ENCODE peak calls at places on chromosomes 2 and 18, in ten cellular contexts. One of them, this sample, is unnamed.

GRCh38 chr2:109144271-109144670 is 15.3 kb downstream of the SH3RF3 start:
- DNase-seq in A549: no peak
- DNase-seq in psoas muscle: no peak
- DNase-seq in IMR-90: no peak
- DNase-seq in pancreas: no peak
- DNase-seq in cardiac muscle cell: no peak
- DNase-seq in tibial nerve: no peak
- DNase-seq in esophagus squamous epithelium: no peak
- DNase-seq in ascending aorta: no peak
- DNase-seq in heart right ventricle: no peak
- DNase-seq in this sample: no peak

GRCh38 chr2:191167766-191168165 is 17.0 kb upstream of the STAT4 start:
- DNase-seq in A549: peak; percentile 46
- DNase-seq in psoas muscle: no peak
- DNase-seq in IMR-90: peak; percentile 67
- DNase-seq in pancreas: no peak
- DNase-seq in cardiac muscle cell: no peak
- DNase-seq in tibial nerve: peak; percentile 71
- DNase-seq in esophagus squamous epithelium: no peak
- DNase-seq in ascending aorta: no peak
- DNase-seq in heart right ventricle: peak; percentile 25
- DNase-seq in this sample: no peak

GRCh38 chr2:191701696-191702095 is 23.8 kb downstream of the NABP1 start:
- DNase-seq in A549: no peak
- DNase-seq in psoas muscle: no peak
- DNase-seq in IMR-90: no peak
- DNase-seq in pancreas: no peak
- DNase-seq in cardiac muscle cell: no peak
- DNase-seq in tibial nerve: no peak
- DNase-seq in esophagus squamous epithelium: no peak
- DNase-seq in ascending aorta: no peak
- DNase-seq in heart right ventricle: no peak
- DNase-seq in this sample: no peak

GRCh38 chr2:241933175-241933911 is 63.8 kb downstream of the RTP5 start:
- DNase-seq in A549: no peak
- DNase-seq in psoas muscle: no peak
- DNase-seq in IMR-90: no peak
- DNase-seq in pancreas: no peak
- DNase-seq in cardiac muscle cell: no peak
- DNase-seq in tibial nerve: peak; percentile 48
- DNase-seq in esophagus squamous epithelium: no peak
- DNase-seq in ascending aorta: no peak
- DNase-seq in heart right ventricle: no peak
- DNase-seq in this sample: no peak

GRCh38 chr2:149063177-149063576 is 24.7 kb downstream of the LYPD6B start:
- DNase-seq in A549: no peak
- DNase-seq in psoas muscle: no peak
- DNase-seq in IMR-90: no peak
- DNase-seq in pancreas: no peak
- DNase-seq in cardiac muscle cell: no peak
- DNase-seq in tibial nerve: no peak
- DNase-seq in esophagus squamous epithelium: no peak
- DNase-seq in ascending aorta: no peak
- DNase-seq in heart right ventricle: no peak
- DNase-seq in this sample: no peak

GRCh38 chr18:71020342-71021096 is 731.7 kb downstream of the SOCS6 start:
- DNase-seq in A549: no peak
- DNase-seq in psoas muscle: no peak
- DNase-seq in IMR-90: peak; percentile 50
- DNase-seq in pancreas: no peak
- DNase-seq in cardiac muscle cell: no peak
- DNase-seq in tibial nerve: no peak
- DNase-seq in esophagus squamous epithelium: no peak
- DNase-seq in ascending aorta: no peak
- DNase-seq in heart right ventricle: no peak
- DNase-seq in this sample: peak; percentile 12

GRCh38 chr2:195368530-195369216 is 288.4 kb upstream of the SLC39A10 start:
- DNase-seq in A549: no peak
- DNase-seq in psoas muscle: no peak
- DNase-seq in IMR-90: no peak
- DNase-seq in pancreas: no peak
- DNase-seq in cardiac muscle cell: no peak
- DNase-seq in tibial nerve: no peak
- DNase-seq in esophagus squamous epithelium: no peak
- DNase-seq in ascending aorta: no peak
- DNase-seq in heart right ventricle: no peak
- DNase-seq in this sample: no peak

GRCh38 chr2:147543056-147543455 is 301.8 kb upstream of the ACVR2A start:
- DNase-seq in A549: no peak
- DNase-seq in psoas muscle: no peak
- DNase-seq in IMR-90: peak; percentile 5
- DNase-seq in pancreas: no peak
- DNase-seq in cardiac muscle cell: no peak
- DNase-seq in tibial nerve: no peak
- DNase-seq in esophagus squamous epithelium: no peak
- DNase-seq in ascending aorta: no peak
- DNase-seq in heart right ventricle: no peak
- DNase-seq in this sample: no peak

GRCh38 chr2:48531141-48531648 is 1.2 kb downstream of the STON1 start:
- DNase-seq in A549: no peak
- DNase-seq in psoas muscle: no peak
- DNase-seq in IMR-90: peak; percentile 68
- DNase-seq in pancreas: no peak
- DNase-seq in cardiac muscle cell: peak; percentile 65
- DNase-seq in tibial nerve: no peak
- DNase-seq in esophagus squamous epithelium: no peak
- DNase-seq in ascending aorta: no peak
- DNase-seq in heart right ventricle: no peak
- DNase-seq in this sample: no peak

GRCh38 chr2:174012347-174013309 is 47.5 kb upstream of the SP3 start:
- DNase-seq in A549: no peak
- DNase-seq in psoas muscle: peak; percentile 89
- DNase-seq in IMR-90: no peak
- DNase-seq in pancreas: peak; percentile 61
- DNase-seq in cardiac muscle cell: no peak
- DNase-seq in tibial nerve: peak; percentile 72
- DNase-seq in esophagus squamous epithelium: peak; percentile 24
- DNase-seq in ascending aorta: no peak
- DNase-seq in heart right ventricle: peak; percentile 82
- DNase-seq in this sample: no peak

GRCh38 chr2:7015007-7015950 is 98.1 kb downstream of the RNF144A start:
- DNase-seq in A549: no peak
- DNase-seq in psoas muscle: no peak
- DNase-seq in IMR-90: no peak
- DNase-seq in pancreas: no peak
- DNase-seq in cardiac muscle cell: peak; percentile 66
- DNase-seq in tibial nerve: no peak
- DNase-seq in esophagus squamous epithelium: no peak
- DNase-seq in ascending aorta: no peak
- DNase-seq in heart right ventricle: no peak
- DNase-seq in this sample: no peak

GRCh38 chr2:108323619-108324018 is 34.9 kb downstream of the SULT1C2 start:
- DNase-seq in A549: no peak
- DNase-seq in psoas muscle: no peak
- DNase-seq in IMR-90: peak; percentile 79
- DNase-seq in pancreas: no peak
- DNase-seq in cardiac muscle cell: no peak
- DNase-seq in tibial nerve: no peak
- DNase-seq in esophagus squamous epithelium: no peak
- DNase-seq in ascending aorta: no peak
- DNase-seq in heart right ventricle: no peak
- DNase-seq in this sample: no peak

DNA sequence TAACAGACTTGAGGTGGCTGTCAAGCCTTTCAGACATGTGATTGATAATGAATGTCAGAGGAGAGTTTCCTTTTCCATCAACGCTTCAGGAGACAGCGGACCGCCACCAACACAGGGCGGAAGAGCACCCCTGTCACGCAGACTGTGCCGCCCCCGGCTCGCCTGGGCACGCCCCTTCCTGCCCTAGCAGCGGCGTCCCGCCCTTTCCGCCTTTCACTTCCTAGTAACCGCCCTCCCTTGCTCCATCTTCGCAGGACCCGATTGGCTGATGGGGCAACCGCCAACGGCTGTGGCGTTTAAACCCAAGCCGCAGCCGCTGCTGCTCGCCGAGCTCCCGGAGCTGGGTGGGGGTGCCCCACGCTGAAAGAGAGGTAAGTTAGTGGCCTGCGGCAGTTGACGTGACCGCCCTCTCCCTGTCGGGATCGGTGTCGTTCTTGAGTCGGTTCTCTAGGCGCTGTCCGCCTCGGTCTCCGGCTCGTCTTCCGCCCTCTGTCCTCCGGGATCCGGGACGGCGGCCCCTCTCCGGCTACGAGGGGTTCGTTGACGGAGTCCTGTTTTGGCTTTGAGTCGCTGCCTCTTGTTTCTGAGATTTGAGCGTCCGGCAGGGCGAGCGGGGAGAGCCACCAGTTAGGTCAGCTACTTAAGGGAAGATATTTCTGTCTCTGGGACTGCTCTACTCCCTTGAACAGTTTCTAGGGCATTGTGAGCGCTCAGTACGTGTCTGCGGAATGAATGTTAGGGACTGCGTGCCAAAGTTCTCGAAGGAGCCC is at the start of gene SGO2:
- DNase-seq in A549: peak; percentile 93
- DNase-seq in psoas muscle: peak; percentile 97
- DNase-seq in IMR-90: peak; percentile 91
- DNase-seq in pancreas: peak; percentile 95
- DNase-seq in cardiac muscle cell: peak; percentile 95
- DNase-seq in tibial nerve: peak; percentile 90
- DNase-seq in esophagus squamous epithelium: peak; percentile 68
- DNase-seq in ascending aorta: peak; percentile 70
- DNase-seq in heart right ventricle: peak; percentile 94
- DNase-seq in this sample: peak; percentile 44
- TF ChIP-seq CTCF in A549: no peak
- TF ChIP-seq CTCF in psoas muscle: no peak
- TF ChIP-seq CTCF in IMR-90: no peak
- TF ChIP-seq CTCF in pancreas: no peak
- TF ChIP-seq CTCF in cardiac muscle cell: no peak
- TF ChIP-seq CTCF in tibial nerve: peak; percentile 6
- TF ChIP-seq CTCF in esophagus squamous epithelium: no peak
- TF ChIP-seq CTCF in ascending aorta: no peak
- TF ChIP-seq CTCF in heart right ventricle: no peak
- TF ChIP-seq CTCF in this sample: no peak

GRCh38 chr2:59314367-59314766 is 1073.2 kb upstream of the FANCL start:
- DNase-seq in A549: no peak
- DNase-seq in psoas muscle: no peak
- DNase-seq in IMR-90: no peak
- DNase-seq in pancreas: no peak
- DNase-seq in cardiac muscle cell: no peak
- DNase-seq in tibial nerve: no peak
- DNase-seq in esophagus squamous epithelium: no peak
- DNase-seq in ascending aorta: no peak
- DNase-seq in heart right ventricle: no peak
- DNase-seq in this sample: no peak
- H3K4me3 ChIP-seq in A549: no peak overlapping the region
- H3K4me3 ChIP-seq in psoas muscle: no peak overlapping the region
- H3K4me3 ChIP-seq in IMR-90: no peak overlapping the region
- H3K4me3 ChIP-seq in pancreas: no peak overlapping the region
- H3K4me3 ChIP-seq in cardiac muscle cell: no peak overlapping the region
- H3K4me3 ChIP-seq in tibial nerve: no peak overlapping the region
- H3K4me3 ChIP-seq in esophagus squamous epithelium: no peak overlapping the region
- H3K4me3 ChIP-seq in ascending aorta: no peak overlapping the region
- H3K4me3 ChIP-seq in heart right ventricle: no peak overlapping the region
- H3K4me3 ChIP-seq in this sample: no peak overlapping the region

DNA sequence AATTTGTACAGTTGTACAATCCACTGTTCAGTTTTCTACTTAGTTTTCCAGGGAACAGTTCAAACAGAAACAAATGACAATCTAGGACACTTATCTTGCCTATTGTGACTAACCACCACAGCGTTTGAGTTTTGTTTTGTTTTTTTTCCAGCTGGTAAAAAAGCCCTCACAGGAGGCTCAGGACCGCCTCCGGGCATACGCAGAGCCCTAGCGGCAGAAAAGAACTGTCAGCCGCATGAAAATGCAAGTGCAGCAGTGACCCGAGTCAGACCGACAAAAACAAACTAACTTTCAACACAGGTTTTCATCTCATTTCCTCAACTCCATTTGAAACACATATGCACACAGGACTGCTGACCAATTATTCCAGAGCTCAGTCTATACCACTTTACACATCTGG is 68.6 kb downstream of the STEAP3 start:
- DNase-seq in A549: no peak
- DNase-seq in psoas muscle: no peak
- DNase-seq in IMR-90: peak; percentile 15
- DNase-seq in pancreas: no peak
- DNase-seq in cardiac muscle cell: no peak
- DNase-seq in tibial nerve: no peak
- DNase-seq in esophagus squamous epithelium: no peak
- DNase-seq in ascending aorta: no peak
- DNase-seq in heart right ventricle: no peak
- DNase-seq in this sample: no peak
- TF ChIP-seq CTCF in A549: no peak
- TF ChIP-seq CTCF in psoas muscle: no peak
- TF ChIP-seq CTCF in IMR-90: peak; percentile 17
- TF ChIP-seq CTCF in pancreas: no peak
- TF ChIP-seq CTCF in cardiac muscle cell: peak; percentile 19
- TF ChIP-seq CTCF in tibial nerve: no peak
- TF ChIP-seq CTCF in esophagus squamous epithelium: no peak
- TF ChIP-seq CTCF in ascending aorta: no peak
- TF ChIP-seq CTCF in heart right ventricle: no peak
- TF ChIP-seq CTCF in this sample: peak; percentile 25

GRCh38 chr18:57435851-57436192 is 648 bp downstream of the ONECUT2 start:
- DNase-seq in A549: no peak
- DNase-seq in psoas muscle: no peak
- DNase-seq in IMR-90: no peak
- DNase-seq in pancreas: no peak
- DNase-seq in cardiac muscle cell: no peak
- DNase-seq in tibial nerve: no peak
- DNase-seq in esophagus squamous epithelium: no peak
- DNase-seq in ascending aorta: no peak
- DNase-seq in heart right ventricle: no peak
- DNase-seq in this sample: no peak

GRCh38 chr18:57437433-57437781 is 2.2 kb downstream of the ONECUT2 start:
- DNase-seq in A549: peak; percentile 24
- DNase-seq in psoas muscle: no peak
- DNase-seq in IMR-90: no peak
- DNase-seq in pancreas: no peak
- DNase-seq in cardiac muscle cell: no peak
- DNase-seq in tibial nerve: no peak
- DNase-seq in esophagus squamous epithelium: no peak
- DNase-seq in ascending aorta: no peak
- DNase-seq in heart right ventricle: no peak
- DNase-seq in this sample: no peak

GRCh38 chr18:57434536-57435494 is at the start of gene ONECUT2:
- DNase-seq in A549: peak; percentile 89
- DNase-seq in psoas muscle: peak; percentile 93
- DNase-seq in IMR-90: peak; percentile 85
- DNase-seq in pancreas: peak; percentile 96
- DNase-seq in cardiac muscle cell: peak; percentile 98
- DNase-seq in tibial nerve: peak; percentile 62
- DNase-seq in esophagus squamous epithelium: peak; percentile 11
- DNase-seq in ascending aorta: peak; percentile 68
- DNase-seq in heart right ventricle: peak; percentile 91
- DNase-seq in this sample: peak; percentile 31

GRCh38 chr18:57436965-57437333 is 1.8 kb downstream of the ONECUT2 start:
- DNase-seq in A549: no peak
- DNase-seq in psoas muscle: no peak
- DNase-seq in IMR-90: no peak
- DNase-seq in pancreas: no peak
- DNase-seq in cardiac muscle cell: no peak
- DNase-seq in tibial nerve: no peak
- DNase-seq in esophagus squamous epithelium: no peak
- DNase-seq in ascending aorta: no peak
- DNase-seq in heart right ventricle: no peak
- DNase-seq in this sample: no peak

GRCh38 chr18:57436193-57436964 is 1.2 kb downstream of the ONECUT2 start:
- DNase-seq in A549: no peak
- DNase-seq in psoas muscle: no peak
- DNase-seq in IMR-90: no peak
- DNase-seq in pancreas: no peak
- DNase-seq in cardiac muscle cell: no peak
- DNase-seq in tibial nerve: no peak
- DNase-seq in esophagus squamous epithelium: no peak
- DNase-seq in ascending aorta: no peak
- DNase-seq in heart right ventricle: no peak
- DNase-seq in this sample: no peak
- H3K4me3 ChIP-seq in A549: peak overlapping the region; percentile 52
- H3K4me3 ChIP-seq in psoas muscle: peak overlapping the region; percentile 25
- H3K4me3 ChIP-seq in IMR-90: no peak overlapping the region
- H3K4me3 ChIP-seq in pancreas: peak overlapping the region; percentile 52
- H3K4me3 ChIP-seq in cardiac muscle cell: peak overlapping the region; percentile 6
- H3K4me3 ChIP-seq in tibial nerve: no peak overlapping the region
- H3K4me3 ChIP-seq in esophagus squamous epithelium: no peak overlapping the region
- H3K4me3 ChIP-seq in ascending aorta: peak overlapping the region; percentile 50
- H3K4me3 ChIP-seq in heart right ventricle: no peak overlapping the region
- H3K4me3 ChIP-seq in this sample: no peak overlapping the region